ENCODE peak calls at places on chromosomes 16 and 17, in five cellular contexts. One of them, this sample, is unnamed.

GRCh38 chr17:42548070-42548837 is 4.5 kb upstream of the HSD17B1 start:
- DNase-seq in PC-3: peak
- DNase-seq in AG04450: no peak
- DNase-seq in breast epithelium: peak
- DNase-seq in cardiac fibroblast: peak
- DNase-seq in this sample: peak

GRCh38 chr16:81277681-81278080 is 37.1 kb upstream of the GAN start:
- DNase-seq in PC-3: peak
- DNase-seq in cardiac fibroblast: no peak
- DNase-seq in breast epithelium: peak
- DNase-seq in AG04450: no peak
- DNase-seq in this sample: no peak

GRCh38 chr17:80464486-80464885 is 11.9 kb downstream of the NPTX1 start:
- DNase-seq in AG04450: no peak
- DNase-seq in PC-3: no peak
- DNase-seq in cardiac fibroblast: no peak
- DNase-seq in breast epithelium: no peak
- DNase-seq in this sample: no peak

GRCh38 chr17:19364699-19365498 is 2.4 kb upstream of the B9D1 start:
- DNase-seq in breast epithelium: peak
- DNase-seq in PC-3: no peak
- DNase-seq in cardiac fibroblast: no peak
- DNase-seq in AG04450: no peak
- DNase-seq in this sample: no peak

GRCh38 chr17:1229891-1230571 is 40.2 kb upstream of the BHLHA9 start:
- DNase-seq in breast epithelium: no peak
- DNase-seq in AG04450: no peak
- DNase-seq in PC-3: no peak
- DNase-seq in cardiac fibroblast: no peak
- DNase-seq in this sample: no peak

GRCh38 chr16:30731411-30731810 is 16.8 kb upstream of the PHKG2 start:
- DNase-seq in PC-3: no peak
- DNase-seq in cardiac fibroblast: no peak
- DNase-seq in AG04450: no peak
- DNase-seq in breast epithelium: no peak
- DNase-seq in this sample: no peak

GRCh38 chr16:89268585-89268984 is 51.1 kb downstream of the ZNF778 start:
- DNase-seq in cardiac fibroblast: no peak
- DNase-seq in breast epithelium: no peak
- DNase-seq in PC-3: no peak
- DNase-seq in AG04450: no peak
- DNase-seq in this sample: no peak

GRCh38 chr17:43956222-43956621 is 2.5 kb upstream of the PYY start:
- DNase-seq in AG04450: no peak
- DNase-seq in PC-3: no peak
- DNase-seq in cardiac fibroblast: no peak
- DNase-seq in breast epithelium: no peak
- DNase-seq in this sample: no peak

GRCh38 chr16:29023279-29024278 is 38.7 kb downstream of the LAT start:
- DNase-seq in breast epithelium: no peak
- DNase-seq in AG04450: no peak
- DNase-seq in PC-3: peak
- DNase-seq in cardiac fibroblast: no peak
- DNase-seq in this sample: no peak

GRCh38 chr17:11545696-11546095 is 52.6 kb upstream of the DNAH9 start:
- DNase-seq in PC-3: no peak
- DNase-seq in breast epithelium: no peak
- DNase-seq in cardiac fibroblast: no peak
- DNase-seq in AG04450: no peak
- DNase-seq in this sample: no peak

GRCh38 chr16:48503779-48504178 is 106.2 kb downstream of the N4BP1 start:
- DNase-seq in AG04450: peak
- DNase-seq in PC-3: no peak
- DNase-seq in breast epithelium: no peak
- DNase-seq in cardiac fibroblast: peak
- DNase-seq in this sample: no peak

GRCh38 chr16:2160915-2161551 is 5.5 kb downstream of the TRAF7 start:
- DNase-seq in PC-3: no peak
- DNase-seq in breast epithelium: no peak
- DNase-seq in cardiac fibroblast: peak
- DNase-seq in AG04450: no peak
- DNase-seq in this sample: no peak

GRCh38 chr17:72117748-72118587 is 2.9 kb upstream of the SOX9 start:
- DNase-seq in AG04450: no peak
- DNase-seq in cardiac fibroblast: no peak
- DNase-seq in PC-3: no peak
- DNase-seq in breast epithelium: no peak
- DNase-seq in this sample: no peak

GRCh38 chr16:57306676-57307341 is 22.3 kb upstream of the PLLP start:
- DNase-seq in cardiac fibroblast: no peak
- DNase-seq in breast epithelium: peak
- DNase-seq in PC-3: no peak
- DNase-seq in AG04450: no peak
- DNase-seq in this sample: no peak

GRCh38 chr16:47499080-47499699 is 38.1 kb downstream of the PHKB start:
- DNase-seq in AG04450: no peak
- DNase-seq in PC-3: no peak
- DNase-seq in cardiac fibroblast: no peak
- DNase-seq in breast epithelium: no peak
- DNase-seq in this sample: no peak

GRCh38 chr17:80892900-80893603 is 98.6 kb upstream of the CHMP6 start:
- DNase-seq in AG04450: peak
- DNase-seq in breast epithelium: no peak
- DNase-seq in PC-3: peak
- DNase-seq in cardiac fibroblast: peak
- DNase-seq in this sample: no peak

GRCh38 chr17:28379814-28380571 is 8.5 kb downstream of the SARM1 start:
- DNase-seq in breast epithelium: peak
- DNase-seq in cardiac fibroblast: peak
- DNase-seq in AG04450: no peak
- DNase-seq in PC-3: peak
- DNase-seq in this sample: no peak

GRCh38 chr16:87681990-87682570 is 79.8 kb downstream of the JPH3 start:
- DNase-seq in cardiac fibroblast: peak
- DNase-seq in breast epithelium: no peak
- DNase-seq in PC-3: no peak
- DNase-seq in AG04450: peak
- DNase-seq in this sample: no peak
- TF ChIP-seq CTCF in cardiac fibroblast: peak
- TF ChIP-seq CTCF in breast epithelium: no peak
- TF ChIP-seq CTCF in PC-3: peak
- TF ChIP-seq CTCF in AG04450: peak
- TF ChIP-seq CTCF in this sample: peak

DNA sequence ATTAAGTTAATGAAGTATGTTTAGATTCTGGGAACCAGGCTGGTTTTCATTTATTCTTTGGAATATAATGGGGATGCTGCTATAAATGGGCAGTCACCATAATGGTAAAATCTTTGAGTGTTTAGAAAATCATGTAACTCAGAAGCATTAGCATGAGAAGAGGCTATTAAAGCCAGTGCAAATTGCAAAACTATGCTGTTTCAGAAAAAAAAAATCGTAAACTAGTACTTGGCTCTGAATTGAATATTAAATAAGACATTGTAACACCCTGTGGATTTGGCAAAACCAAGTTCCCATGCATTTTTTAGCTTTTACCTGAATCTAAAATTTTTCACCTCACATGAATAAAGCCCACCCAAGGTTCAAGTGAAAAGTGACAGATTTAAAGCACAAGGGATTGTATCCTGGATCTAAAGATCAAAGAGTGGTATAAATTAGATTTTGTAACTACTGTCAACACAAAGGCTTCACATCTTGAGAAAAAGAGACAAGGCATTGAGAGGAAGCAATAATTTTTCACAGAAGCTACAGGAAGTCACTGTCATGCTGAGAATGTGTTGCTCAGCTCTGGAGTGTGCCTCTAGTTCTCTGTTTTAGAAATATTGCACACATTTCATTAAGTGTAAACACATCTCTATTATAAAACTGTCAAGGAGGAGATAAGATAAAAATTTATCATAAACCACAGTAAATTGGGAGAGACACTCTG is 142.2 kb downstream of the ABCA8 start:
- DNase-seq in PC-3: no peak
- DNase-seq in cardiac fibroblast: peak
- DNase-seq in breast epithelium: no peak
- DNase-seq in AG04450: no peak
- DNase-seq in this sample: no peak
- TF ChIP-seq CTCF in PC-3: no peak
- TF ChIP-seq CTCF in cardiac fibroblast: no peak
- TF ChIP-seq CTCF in breast epithelium: no peak
- TF ChIP-seq CTCF in AG04450: no peak
- TF ChIP-seq CTCF in this sample: no peak

GRCh38 chr17:29592850-29593545 is at the start of gene ANKRD13B:
- DNase-seq in breast epithelium: no peak
- DNase-seq in AG04450: no peak
- DNase-seq in PC-3: no peak
- DNase-seq in cardiac fibroblast: no peak
- DNase-seq in this sample: no peak
- TF ChIP-seq CTCF in breast epithelium: no peak
- TF ChIP-seq CTCF in AG04450: no peak
- TF ChIP-seq CTCF in PC-3: no peak
- TF ChIP-seq CTCF in cardiac fibroblast: no peak
- TF ChIP-seq CTCF in this sample: no peak

GRCh38 chr16:68310441-68311315 is at the start of the genes PRMT7 and SLC7A6OS:
- DNase-seq in PC-3: peak
- DNase-seq in breast epithelium: peak
- DNase-seq in AG04450: peak
- DNase-seq in cardiac fibroblast: peak
- DNase-seq in this sample: peak
- TF ChIP-seq CTCF in PC-3: no peak
- TF ChIP-seq CTCF in breast epithelium: peak
- TF ChIP-seq CTCF in AG04450: no peak
- TF ChIP-seq CTCF in cardiac fibroblast: peak
- TF ChIP-seq CTCF in this sample: peak

GRCh38 chr16:27229891-27230470 is 26.7 kb downstream of the KDM8 start:
- DNase-seq in PC-3: no peak
- DNase-seq in breast epithelium: no peak
- DNase-seq in AG04450: no peak
- DNase-seq in cardiac fibroblast: no peak
- DNase-seq in this sample: no peak

GRCh38 chr16:27230562-27230991 is 27.3 kb downstream of the KDM8 start:
- DNase-seq in PC-3: no peak
- DNase-seq in breast epithelium: no peak
- DNase-seq in cardiac fibroblast: no peak
- DNase-seq in AG04450: no peak
- DNase-seq in this sample: no peak

GRCh38 chr16:27226976-27227705 is 23.8 kb downstream of the KDM8 start:
- DNase-seq in breast epithelium: no peak
- DNase-seq in cardiac fibroblast: no peak
- DNase-seq in PC-3: no peak
- DNase-seq in AG04450: no peak
- DNase-seq in this sample: no peak

GRCh38 chr16:27228036-27228435 is 24.7 kb downstream of the KDM8 start:
- DNase-seq in cardiac fibroblast: no peak
- DNase-seq in AG04450: no peak
- DNase-seq in PC-3: no peak
- DNase-seq in breast epithelium: no peak
- DNase-seq in this sample: no peak

DNA sequence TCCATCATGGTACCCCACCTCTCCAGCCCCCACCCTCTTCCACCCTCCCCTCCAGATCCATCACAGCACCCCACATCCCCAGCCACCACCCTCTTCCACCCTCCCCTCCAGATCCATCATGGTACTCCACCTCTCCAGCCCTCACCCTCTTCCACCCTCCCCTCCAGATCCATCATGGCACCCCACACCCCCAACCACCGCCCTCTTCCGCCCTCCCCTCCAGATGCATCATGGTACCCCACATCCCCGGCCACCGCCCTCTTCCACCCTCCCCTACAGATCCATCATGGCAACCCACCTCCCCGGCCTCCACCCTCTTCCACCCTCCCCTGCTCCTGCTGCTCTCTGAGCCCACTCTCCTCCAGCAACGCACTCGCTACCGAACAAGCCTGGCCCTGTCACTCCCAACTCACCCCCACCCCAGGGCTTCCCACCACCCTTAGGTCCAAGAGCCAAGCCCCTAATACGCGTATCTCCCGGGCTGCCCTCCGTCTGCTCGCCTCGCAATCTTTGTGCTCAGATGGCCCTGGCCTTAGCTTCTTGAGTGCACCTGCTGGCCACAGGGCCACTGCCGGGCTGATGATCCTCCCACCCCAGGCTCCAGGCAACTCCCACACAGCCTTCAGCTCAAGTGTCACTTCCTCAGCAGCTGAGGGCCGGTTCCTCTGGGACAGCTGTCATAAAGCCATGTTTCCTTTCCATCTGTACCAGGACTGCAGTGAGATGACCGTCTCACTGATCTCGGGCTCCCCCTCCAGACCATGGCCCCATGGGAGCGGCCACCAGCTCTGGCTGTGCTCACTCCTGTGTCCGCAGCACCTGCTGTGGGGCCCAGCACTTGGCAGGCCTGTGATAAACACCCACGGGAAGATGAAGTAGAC is 25.5 kb downstream of the KDM8 start:
- DNase-seq in PC-3: no peak
- DNase-seq in breast epithelium: no peak
- DNase-seq in cardiac fibroblast: no peak
- DNase-seq in AG04450: no peak
- DNase-seq in this sample: no peak
- TF ChIP-seq CTCF in PC-3: no peak
- TF ChIP-seq CTCF in breast epithelium: no peak
- TF ChIP-seq CTCF in cardiac fibroblast: no peak
- TF ChIP-seq CTCF in AG04450: no peak
- TF ChIP-seq CTCF in this sample: no peak

DNA sequence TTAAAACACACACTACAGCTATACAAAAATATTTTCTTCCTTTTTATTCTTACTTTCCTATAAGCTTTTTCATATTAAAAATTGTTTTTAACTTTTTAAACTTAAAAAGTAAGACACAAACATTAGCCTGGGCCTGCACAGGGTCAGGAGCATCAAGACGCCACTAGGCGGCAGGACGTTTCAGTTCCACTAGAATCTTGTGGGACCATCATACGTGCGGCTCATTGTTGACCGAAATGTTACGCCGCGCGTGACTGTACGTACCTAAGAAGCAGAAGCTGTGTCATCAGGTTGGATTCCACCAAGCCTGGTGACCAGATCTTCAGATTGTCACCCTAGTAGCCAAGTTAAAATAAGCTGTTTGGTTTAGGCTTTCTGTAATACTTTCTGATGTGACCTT is 47.1 kb downstream of the USP10 start:
- DNase-seq in AG04450: no peak
- DNase-seq in breast epithelium: no peak
- DNase-seq in cardiac fibroblast: no peak
- DNase-seq in PC-3: no peak
- DNase-seq in this sample: no peak
- TF ChIP-seq CTCF in AG04450: peak
- TF ChIP-seq CTCF in breast epithelium: peak
- TF ChIP-seq CTCF in cardiac fibroblast: peak
- TF ChIP-seq CTCF in PC-3: peak
- TF ChIP-seq CTCF in this sample: peak

DNA sequence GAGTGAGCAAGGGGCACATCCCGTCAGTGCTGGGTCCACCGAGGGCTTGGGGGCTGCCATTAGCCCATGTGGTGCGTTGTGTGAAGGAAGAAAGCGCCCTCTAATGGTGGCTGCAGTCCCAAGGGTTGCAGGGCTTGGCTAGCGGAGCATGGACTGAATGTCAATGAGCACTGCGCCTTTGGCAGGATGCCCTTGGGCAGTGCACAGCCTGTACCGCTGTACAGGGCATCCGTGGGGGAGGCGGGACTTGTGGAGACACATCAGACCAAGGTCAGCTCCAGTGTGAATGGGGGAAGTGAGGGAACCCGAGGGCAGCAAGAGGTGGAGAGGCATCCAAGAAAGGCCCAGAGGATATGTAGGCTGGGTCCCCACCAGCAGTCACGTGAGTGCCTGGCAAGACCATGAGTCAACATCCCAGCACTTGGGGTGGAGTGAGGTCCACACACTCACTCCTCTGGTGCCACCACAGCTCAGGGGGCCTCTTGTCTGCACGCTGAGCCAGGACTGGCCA is 75.5 kb upstream of the MED9 start:
- DNase-seq in AG04450: no peak
- DNase-seq in cardiac fibroblast: peak
- DNase-seq in PC-3: peak
- DNase-seq in breast epithelium: no peak
- DNase-seq in this sample: no peak
- TF ChIP-seq CTCF in AG04450: peak
- TF ChIP-seq CTCF in cardiac fibroblast: peak
- TF ChIP-seq CTCF in PC-3: peak
- TF ChIP-seq CTCF in breast epithelium: no peak
- TF ChIP-seq CTCF in this sample: no peak

This sample was measured in type B pancreatic cell.